ENCODE peak calls at places on chromosomes 13 and 19, in seven cellular contexts. L is endodermal cell; J is NCI-H1930; R is stimulated activated CD4-positive, alpha-beta T cell treated with anti-CD3 and anti-CD28 coated beads, Interleukin-15, amount 100 ng/mL, for 48 hours; D is NCI-H1105 treated with DMSO at 0.1 percent for 48 hours; E is T-cell; W is ascending aorta. O is an unnamed sample.
A peak's percentile ranks its signal among the peaks of the same experiment; 100 is the strongest.

GRCh38 chr19:40588110-40588854 is 11.6 kb downstream of the SHKBP1 start:
- DNase-seq in L (peak; percentile 43), J (no peak), D (no peak), E (no peak), W (no peak), R (no peak), O (no peak)

GRCh38 chr13:42086582-42086981 is 38.1 kb downstream of the DGKH start:
- DNase-seq in D (no peak), J (no peak), W (no peak), E (no peak), R (no peak), L (no peak), O (no peak)

GRCh38 chr13:114222461-114222968 is 12.2 kb upstream of the CDC16 start:
- DNase-seq in D (no peak), E (no peak), W (no peak), J (no peak), R (no peak), L (no peak), O (no peak)

GRCh38 chr13:87057807-87058520 is 613.2 kb upstream of the SLITRK5 start:
- DNase-seq in D (no peak), R (no peak), J (no peak), E (no peak), W (no peak), L (no peak), O (no peak)

GRCh38 chr13:47484564-47484963 is 516.5 kb downstream of the SUCLA2 start:
- DNase-seq in J (peak; percentile 62), R (no peak), W (no peak), L (no peak), E (no peak), D (no peak), O (no peak)

GRCh38 chr13:74710006-74710405 is 575.8 kb upstream of the KLF12 start:
- DNase-seq in W (no peak), J (no peak), L (no peak), D (no peak), E (no peak), R (no peak), O (no peak)

GRCh38 chr13:43363156-43363918 is 340.0 kb downstream of the DNAJC15 start:
- DNase-seq in J (no peak), W (no peak), R (no peak), E (no peak), L (no peak), D (no peak), O (no peak)

GRCh38 chr13:95660981-95661581 is 15.9 kb upstream of the DNAJC3 start:
- DNase-seq in E (no peak), R (no peak), D (peak; percentile 31), J (no peak), W (no peak), L (no peak), O (peak; percentile 50)

GRCh38 chr19:6014551-6015135 is 36.7 kb upstream of the RANBP3 start:
- DNase-seq in E (no peak), D (no peak), W (no peak), L (no peak), J (no peak), R (no peak), O (no peak)

GRCh38 chr19:38362076-38362945 is 12.1 kb upstream of the PSMD8 start:
- DNase-seq in E (peak; percentile 38), R (peak; percentile 92), L (peak; percentile 98), J (peak; percentile 91), D (peak; percentile 81), W (peak; percentile 39), O (peak; percentile 91)

GRCh38 chr19:18506545-18506944 is 15.3 kb downstream of the ELL start:
- DNase-seq in D (no peak), L (no peak), J (no peak), W (no peak), E (no peak), R (no peak), O (no peak)

GRCh38 chr13:18212873-18213272 is 968.8 kb downstream of the TUBA3C start:
- DNase-seq in J (no peak), E (no peak), L (no peak), W (no peak), D (no peak), R (no peak), O (peak; percentile 63)

GRCh38 chr19:1003283-1003682 is 3.1 kb downstream of the GRIN3B start:
- DNase-seq in L (no peak), D (no peak), W (no peak), J (no peak), E (no peak), R (no peak), O (no peak)

GRCh38 chr19:33294058-33294798 is 8.1 kb downstream of the CEBPA start:
- DNase-seq in D (no peak), E (no peak), J (no peak), W (no peak), L (no peak), R (no peak), O (peak; percentile 30)

GRCh38 chr13:102405499-102406079 is 3.7 kb upstream of the FGF14 start:
- DNase-seq in W (no peak), J (no peak), R (no peak), L (peak; percentile 80), E (no peak), D (no peak), O (peak; percentile 52)

GRCh38 chr19:13850910-13851753 is 25.8 kb upstream of the NANOS3 start:
- DNase-seq in R (no peak), D (no peak), E (no peak), W (peak; percentile 77), L (peak; percentile 89), J (no peak), O (peak; percentile 88)

GRCh38 chr13:31627097-31627496 is 112.2 kb upstream of the RXFP2 start:
- DNase-seq in J (no peak), L (no peak), R (no peak), W (no peak), D (no peak), E (no peak), O (no peak)

GRCh38 chr13:28429096-28429495 is 65.8 kb downstream of the FLT1 start:
- DNase-seq in L (no peak), D (no peak), J (no peak), W (no peak), E (no peak), R (no peak), O (no peak)

GRCh38 chr19:29806098-29806866 is 5.5 kb upstream of the CCNE1 start:
- DNase-seq in E (no peak), L (peak; percentile 81), W (no peak), D (no peak), R (no peak), J (no peak), O (peak; percentile 63)

GRCh38 chr19:8308891-8309291 is 733 bp upstream of the CD320 start:
- DNase-seq in R (no peak), J (no peak), L (no peak), W (no peak), E (no peak), D (no peak), O (no peak)

GRCh38 chr13:98988277-98988676 is 10.4 kb upstream of the DOCK9 start:
- DNase-seq in R (no peak), E (no peak), D (no peak), J (no peak), W (no peak), L (no peak), O (no peak)

GRCh38 chr13:40146586-40147240 is 491.3 kb downstream of the COG6 start:
- DNase-seq in R (no peak), W (no peak), E (no peak), J (no peak), L (no peak), D (no peak), O (no peak)

GRCh38 chr13:65638572-65639168 is 1591.5 kb downstream of the PCDH9 start:
- DNase-seq in W (no peak), E (no peak), D (peak; percentile 65), R (no peak), J (no peak), L (peak; percentile 53), O (peak; percentile 60)

GRCh38 chr13:111566567-111566966 is 246.1 kb downstream of the TEX29 start:
- DNase-seq in W (no peak), E (no peak), J (no peak), R (no peak), D (no peak), L (no peak), O (no peak)

GRCh38 chr13:48398450-48399095 is 14.3 kb downstream of the LPAR6 start:
- DNase-seq in D (no peak), R (no peak), E (no peak), J (no peak), L (no peak), W (no peak), O (no peak)

GRCh38 chr13:99308481-99309087 is 1.4 kb upstream of the GPR183 start:
- DNase-seq in L (no peak), D (no peak), J (no peak), W (no peak), R (no peak), E (no peak), O (no peak)

GRCh38 chr13:74751739-74752138 is 617.5 kb upstream of the KLF12 start:
- DNase-seq in E (no peak), L (no peak), W (no peak), R (no peak), J (no peak), D (peak; percentile 40), O (no peak)

GRCh38 chr13:70842062-70842644 is 733.9 kb upstream of the KLHL1 start:
- DNase-seq in W (no peak), R (no peak), L (peak; percentile 53), D (no peak), J (no peak), E (no peak), O (peak; percentile 18)

GRCh38 chr13:86862137-86862536 is 809.0 kb upstream of the SLITRK5 start:
- DNase-seq in D (no peak), E (no peak), W (no peak), L (no peak), J (no peak), R (no peak), O (no peak)

GRCh38 chr13:98142427-98143156 is at the start of gene FARP1:
- DNase-seq in J (peak; percentile 81), D (peak; percentile 66), R (peak; percentile 30), W (no peak), E (no peak), L (peak; percentile 89), O (peak; percentile 84)

GRCh38 chr13:30978981-30979956 is 46.8 kb downstream of the TEX26 start:
- DNase-seq in J (peak; percentile 3), R (peak; percentile 43), D (peak; percentile 1), E (peak; percentile 6), W (no peak), L (peak; percentile 96), O (peak; percentile 90)

GRCh38 chr19:38209671-38210457 is 14.2 kb downstream of the DPF1 start:
- DNase-seq in J (no peak), L (peak; percentile 76), W (peak; percentile 69), E (no peak), D (peak; percentile 61), R (no peak), O (peak; percentile 62)

GRCh38 chr19:4724252-4724514 is 541 bp upstream of the DPP9 start:
- DNase-seq in J (peak; percentile 45), D (no peak), W (no peak), L (peak; percentile 85), R (no peak), E (no peak), O (no peak)

GRCh38 chr19:53881482-53882390 is at the start of gene PRKCG:
- DNase-seq in R (no peak), J (peak; percentile 89), L (peak; percentile 85), W (no peak), D (peak; percentile 21), E (peak; percentile 64), O (peak; percentile 69)

GRCh38 chr13:98974053-98974452 is 3.8 kb downstream of the DOCK9 start:
- DNase-seq in W (no peak), L (no peak), E (no peak), J (no peak), R (no peak), D (no peak), O (no peak)

GRCh38 chr13:114109646-114110045 is 22.8 kb downstream of the RASA3 start:
- DNase-seq in D (no peak), J (no peak), W (no peak), R (peak; percentile 31), E (peak; percentile 43), L (peak; percentile 53), O (no peak)